ENCODE peak calls at places on chromosome 13, in nine cellular contexts. One of them, this sample, is unnamed.

GRCh38 chr13:42228527-42228926 is 43.4 kb upstream of the AKAP11 start:
- DNase-seq in foreskin keratinocyte: no peak
- DNase-seq in central memory CD8-positive, alpha-beta T cell: no peak
- DNase-seq in progenitor cell of endocrine pancreas: no peak
- DNase-seq in NCI-H1436 treated with DMSO at 0.1 percent for 48 hours: no peak
- DNase-seq in M059J: no peak
- DNase-seq in mesenchymal stem cell: no peak
- DNase-seq in C1 segment of cervical spinal cord: no peak
- DNase-seq in stimulated activated CD4-positive, alpha-beta T cell treated with anti-CD3 and anti-CD28 coated beads, Interleukin-1b, Interleukin-23, amount 100 ng/mL, for 24 hours: no peak
- DNase-seq in this sample: no peak

GRCh38 chr13:111413407-111414187 is 93.2 kb downstream of the TEX29 start:
- DNase-seq in foreskin keratinocyte: no peak
- DNase-seq in stimulated activated CD4-positive, alpha-beta T cell treated with anti-CD3 and anti-CD28 coated beads, Interleukin-1b, Interleukin-23, amount 100 ng/mL, for 24 hours: no peak
- DNase-seq in NCI-H1436 treated with DMSO at 0.1 percent for 48 hours: no peak
- DNase-seq in M059J: no peak
- DNase-seq in central memory CD8-positive, alpha-beta T cell: no peak
- DNase-seq in C1 segment of cervical spinal cord: no peak
- DNase-seq in mesenchymal stem cell: no peak
- DNase-seq in progenitor cell of endocrine pancreas: no peak
- DNase-seq in this sample: no peak

GRCh38 chr13:28744091-28744536 is 25.3 kb upstream of the SLC46A3 start:
- DNase-seq in foreskin keratinocyte: peak; percentile 20
- DNase-seq in progenitor cell of endocrine pancreas: no peak
- DNase-seq in C1 segment of cervical spinal cord: no peak
- DNase-seq in stimulated activated CD4-positive, alpha-beta T cell treated with anti-CD3 and anti-CD28 coated beads, Interleukin-1b, Interleukin-23, amount 100 ng/mL, for 24 hours: no peak
- DNase-seq in central memory CD8-positive, alpha-beta T cell: no peak
- DNase-seq in mesenchymal stem cell: peak; percentile 80
- DNase-seq in NCI-H1436 treated with DMSO at 0.1 percent for 48 hours: no peak
- DNase-seq in M059J: peak; percentile 77
- DNase-seq in this sample: no peak

GRCh38 chr13:109884462-109884861 is 98.1 kb upstream of the IRS2 start:
- DNase-seq in stimulated activated CD4-positive, alpha-beta T cell treated with anti-CD3 and anti-CD28 coated beads, Interleukin-1b, Interleukin-23, amount 100 ng/mL, for 24 hours: no peak
- DNase-seq in progenitor cell of endocrine pancreas: no peak
- DNase-seq in central memory CD8-positive, alpha-beta T cell: no peak
- DNase-seq in C1 segment of cervical spinal cord: no peak
- DNase-seq in foreskin keratinocyte: no peak
- DNase-seq in M059J: no peak
- DNase-seq in NCI-H1436 treated with DMSO at 0.1 percent for 48 hours: no peak
- DNase-seq in mesenchymal stem cell: no peak
- DNase-seq in this sample: no peak

GRCh38 chr13:30792257-30793000 is 57.1 kb downstream of the ALOX5AP start:
- DNase-seq in mesenchymal stem cell: peak; percentile 93
- DNase-seq in M059J: peak; percentile 94
- DNase-seq in foreskin keratinocyte: peak; percentile 61
- DNase-seq in C1 segment of cervical spinal cord: no peak
- DNase-seq in progenitor cell of endocrine pancreas: no peak
- DNase-seq in central memory CD8-positive, alpha-beta T cell: no peak
- DNase-seq in NCI-H1436 treated with DMSO at 0.1 percent for 48 hours: no peak
- DNase-seq in stimulated activated CD4-positive, alpha-beta T cell treated with anti-CD3 and anti-CD28 coated beads, Interleukin-1b, Interleukin-23, amount 100 ng/mL, for 24 hours: no peak
- DNase-seq in this sample: peak; percentile 88

GRCh38 chr13:106529415-106530208 is 5.8 kb downstream of the EFNB2 start:
- DNase-seq in NCI-H1436 treated with DMSO at 0.1 percent for 48 hours: no peak
- DNase-seq in M059J: no peak
- DNase-seq in C1 segment of cervical spinal cord: no peak
- DNase-seq in progenitor cell of endocrine pancreas: no peak
- DNase-seq in mesenchymal stem cell: no peak
- DNase-seq in foreskin keratinocyte: no peak
- DNase-seq in stimulated activated CD4-positive, alpha-beta T cell treated with anti-CD3 and anti-CD28 coated beads, Interleukin-1b, Interleukin-23, amount 100 ng/mL, for 24 hours: no peak
- DNase-seq in central memory CD8-positive, alpha-beta T cell: no peak
- DNase-seq in this sample: no peak

GRCh38 chr13:80873589-80873988 is 532.7 kb upstream of the SPRY2 start:
- DNase-seq in NCI-H1436 treated with DMSO at 0.1 percent for 48 hours: no peak
- DNase-seq in C1 segment of cervical spinal cord: no peak
- DNase-seq in central memory CD8-positive, alpha-beta T cell: no peak
- DNase-seq in mesenchymal stem cell: no peak
- DNase-seq in stimulated activated CD4-positive, alpha-beta T cell treated with anti-CD3 and anti-CD28 coated beads, Interleukin-1b, Interleukin-23, amount 100 ng/mL, for 24 hours: no peak
- DNase-seq in M059J: no peak
- DNase-seq in foreskin keratinocyte: no peak
- DNase-seq in progenitor cell of endocrine pancreas: no peak
- DNase-seq in this sample: no peak

GRCh38 chr13:92821324-92821723 is 405.3 kb upstream of the GPC6 start:
- DNase-seq in progenitor cell of endocrine pancreas: no peak
- DNase-seq in C1 segment of cervical spinal cord: no peak
- DNase-seq in mesenchymal stem cell: no peak
- DNase-seq in NCI-H1436 treated with DMSO at 0.1 percent for 48 hours: no peak
- DNase-seq in stimulated activated CD4-positive, alpha-beta T cell treated with anti-CD3 and anti-CD28 coated beads, Interleukin-1b, Interleukin-23, amount 100 ng/mL, for 24 hours: no peak
- DNase-seq in central memory CD8-positive, alpha-beta T cell: no peak
- DNase-seq in foreskin keratinocyte: no peak
- DNase-seq in M059J: no peak
- DNase-seq in this sample: no peak

GRCh38 chr13:112198611-112199010 is 131.7 kb downstream of the SOX1 start:
- DNase-seq in NCI-H1436 treated with DMSO at 0.1 percent for 48 hours: no peak
- DNase-seq in C1 segment of cervical spinal cord: no peak
- DNase-seq in central memory CD8-positive, alpha-beta T cell: no peak
- DNase-seq in mesenchymal stem cell: no peak
- DNase-seq in M059J: no peak
- DNase-seq in stimulated activated CD4-positive, alpha-beta T cell treated with anti-CD3 and anti-CD28 coated beads, Interleukin-1b, Interleukin-23, amount 100 ng/mL, for 24 hours: no peak
- DNase-seq in progenitor cell of endocrine pancreas: no peak
- DNase-seq in foreskin keratinocyte: no peak
- DNase-seq in this sample: no peak

GRCh38 chr13:67754016-67754415 is 523.9 kb upstream of the PCDH9 start:
- DNase-seq in M059J: no peak
- DNase-seq in NCI-H1436 treated with DMSO at 0.1 percent for 48 hours: no peak
- DNase-seq in mesenchymal stem cell: no peak
- DNase-seq in central memory CD8-positive, alpha-beta T cell: no peak
- DNase-seq in foreskin keratinocyte: no peak
- DNase-seq in C1 segment of cervical spinal cord: no peak
- DNase-seq in progenitor cell of endocrine pancreas: no peak
- DNase-seq in stimulated activated CD4-positive, alpha-beta T cell treated with anti-CD3 and anti-CD28 coated beads, Interleukin-1b, Interleukin-23, amount 100 ng/mL, for 24 hours: no peak
- DNase-seq in this sample: no peak

GRCh38 chr13:66640231-66640630 is 589.9 kb downstream of the PCDH9 start:
- DNase-seq in mesenchymal stem cell: no peak
- DNase-seq in foreskin keratinocyte: no peak
- DNase-seq in stimulated activated CD4-positive, alpha-beta T cell treated with anti-CD3 and anti-CD28 coated beads, Interleukin-1b, Interleukin-23, amount 100 ng/mL, for 24 hours: no peak
- DNase-seq in M059J: no peak
- DNase-seq in central memory CD8-positive, alpha-beta T cell: no peak
- DNase-seq in NCI-H1436 treated with DMSO at 0.1 percent for 48 hours: no peak
- DNase-seq in progenitor cell of endocrine pancreas: no peak
- DNase-seq in C1 segment of cervical spinal cord: no peak
- DNase-seq in this sample: no peak

GRCh38 chr13:77696006-77696862 is 1.3 kb upstream of the SLAIN1 start:
- DNase-seq in progenitor cell of endocrine pancreas: no peak
- DNase-seq in NCI-H1436 treated with DMSO at 0.1 percent for 48 hours: no peak
- DNase-seq in mesenchymal stem cell: no peak
- DNase-seq in central memory CD8-positive, alpha-beta T cell: no peak
- DNase-seq in stimulated activated CD4-positive, alpha-beta T cell treated with anti-CD3 and anti-CD28 coated beads, Interleukin-1b, Interleukin-23, amount 100 ng/mL, for 24 hours: no peak
- DNase-seq in foreskin keratinocyte: no peak
- DNase-seq in M059J: no peak
- DNase-seq in C1 segment of cervical spinal cord: no peak
- DNase-seq in this sample: no peak

GRCh38 chr13:20924758-20925394 is 22.3 kb upstream of the XPO4 start:
- DNase-seq in stimulated activated CD4-positive, alpha-beta T cell treated with anti-CD3 and anti-CD28 coated beads, Interleukin-1b, Interleukin-23, amount 100 ng/mL, for 24 hours: peak; percentile 61
- DNase-seq in central memory CD8-positive, alpha-beta T cell: peak; percentile 60
- DNase-seq in progenitor cell of endocrine pancreas: peak; percentile 64
- DNase-seq in mesenchymal stem cell: peak; percentile 76
- DNase-seq in NCI-H1436 treated with DMSO at 0.1 percent for 48 hours: no peak
- DNase-seq in M059J: peak; percentile 75
- DNase-seq in foreskin keratinocyte: no peak
- DNase-seq in C1 segment of cervical spinal cord: no peak
- DNase-seq in this sample: peak; percentile 91

GRCh38 chr13:74134226-74134776 is at the start of gene KLF12:
- DNase-seq in NCI-H1436 treated with DMSO at 0.1 percent for 48 hours: peak; percentile 94
- DNase-seq in progenitor cell of endocrine pancreas: peak; percentile 75
- DNase-seq in C1 segment of cervical spinal cord: no peak
- DNase-seq in M059J: peak; percentile 93
- DNase-seq in foreskin keratinocyte: peak; percentile 61
- DNase-seq in stimulated activated CD4-positive, alpha-beta T cell treated with anti-CD3 and anti-CD28 coated beads, Interleukin-1b, Interleukin-23, amount 100 ng/mL, for 24 hours: peak; percentile 66
- DNase-seq in central memory CD8-positive, alpha-beta T cell: peak; percentile 79
- DNase-seq in mesenchymal stem cell: peak; percentile 95
- DNase-seq in this sample: peak; percentile 93

GRCh38 chr13:40668335-40668734 is 1.9 kb upstream of the FOXO1 start:
- DNase-seq in C1 segment of cervical spinal cord: no peak
- DNase-seq in stimulated activated CD4-positive, alpha-beta T cell treated with anti-CD3 and anti-CD28 coated beads, Interleukin-1b, Interleukin-23, amount 100 ng/mL, for 24 hours: no peak
- DNase-seq in M059J: no peak
- DNase-seq in foreskin keratinocyte: no peak
- DNase-seq in progenitor cell of endocrine pancreas: no peak
- DNase-seq in mesenchymal stem cell: peak; percentile 38
- DNase-seq in NCI-H1436 treated with DMSO at 0.1 percent for 48 hours: no peak
- DNase-seq in central memory CD8-positive, alpha-beta T cell: no peak
- DNase-seq in this sample: no peak

GRCh38 chr13:114142640-114143490 is 10.4 kb upstream of the RASA3 start:
- DNase-seq in stimulated activated CD4-positive, alpha-beta T cell treated with anti-CD3 and anti-CD28 coated beads, Interleukin-1b, Interleukin-23, amount 100 ng/mL, for 24 hours: no peak
- DNase-seq in foreskin keratinocyte: peak; percentile 62
- DNase-seq in central memory CD8-positive, alpha-beta T cell: peak; percentile 65
- DNase-seq in progenitor cell of endocrine pancreas: no peak
- DNase-seq in M059J: no peak
- DNase-seq in C1 segment of cervical spinal cord: no peak
- DNase-seq in NCI-H1436 treated with DMSO at 0.1 percent for 48 hours: no peak
- DNase-seq in mesenchymal stem cell: peak; percentile 57
- DNase-seq in this sample: no peak

GRCh38 chr13:77207943-77208342 is 119.0 kb downstream of the MYCBP2 start:
- DNase-seq in C1 segment of cervical spinal cord: no peak
- DNase-seq in progenitor cell of endocrine pancreas: no peak
- DNase-seq in mesenchymal stem cell: peak; percentile 69
- DNase-seq in NCI-H1436 treated with DMSO at 0.1 percent for 48 hours: no peak
- DNase-seq in M059J: peak; percentile 76
- DNase-seq in foreskin keratinocyte: peak; percentile 78
- DNase-seq in stimulated activated CD4-positive, alpha-beta T cell treated with anti-CD3 and anti-CD28 coated beads, Interleukin-1b, Interleukin-23, amount 100 ng/mL, for 24 hours: no peak
- DNase-seq in central memory CD8-positive, alpha-beta T cell: no peak
- DNase-seq in this sample: no peak

GRCh38 chr13:48660356-48661076 is 6.8 kb downstream of the CYSLTR2 start:
- DNase-seq in M059J: no peak
- DNase-seq in stimulated activated CD4-positive, alpha-beta T cell treated with anti-CD3 and anti-CD28 coated beads, Interleukin-1b, Interleukin-23, amount 100 ng/mL, for 24 hours: no peak
- DNase-seq in C1 segment of cervical spinal cord: no peak
- DNase-seq in NCI-H1436 treated with DMSO at 0.1 percent for 48 hours: no peak
- DNase-seq in progenitor cell of endocrine pancreas: no peak
- DNase-seq in central memory CD8-positive, alpha-beta T cell: no peak
- DNase-seq in mesenchymal stem cell: peak; percentile 57
- DNase-seq in foreskin keratinocyte: no peak
- DNase-seq in this sample: no peak

GRCh38 chr13:45047394-45048328 is 58.3 kb downstream of the GPALPP1 start:
- DNase-seq in stimulated activated CD4-positive, alpha-beta T cell treated with anti-CD3 and anti-CD28 coated beads, Interleukin-1b, Interleukin-23, amount 100 ng/mL, for 24 hours: peak; percentile 55
- DNase-seq in progenitor cell of endocrine pancreas: peak; percentile 55
- DNase-seq in central memory CD8-positive, alpha-beta T cell: peak; percentile 57
- DNase-seq in mesenchymal stem cell: peak; percentile 79
- DNase-seq in M059J: peak; percentile 76
- DNase-seq in NCI-H1436 treated with DMSO at 0.1 percent for 48 hours: peak; percentile 3
- DNase-seq in foreskin keratinocyte: peak; percentile 49
- DNase-seq in C1 segment of cervical spinal cord: peak; percentile 4
- DNase-seq in this sample: peak; percentile 80

GRCh38 chr13:38863536-38863935 is 127.1 kb downstream of the STOML3 start:
- DNase-seq in C1 segment of cervical spinal cord: no peak
- DNase-seq in progenitor cell of endocrine pancreas: no peak
- DNase-seq in central memory CD8-positive, alpha-beta T cell: no peak
- DNase-seq in stimulated activated CD4-positive, alpha-beta T cell treated with anti-CD3 and anti-CD28 coated beads, Interleukin-1b, Interleukin-23, amount 100 ng/mL, for 24 hours: no peak
- DNase-seq in NCI-H1436 treated with DMSO at 0.1 percent for 48 hours: no peak
- DNase-seq in M059J: no peak
- DNase-seq in foreskin keratinocyte: no peak
- DNase-seq in mesenchymal stem cell: no peak
- DNase-seq in this sample: no peak

GRCh38 chr13:39777527-39778061 is 122.1 kb downstream of the COG6 start:
- DNase-seq in NCI-H1436 treated with DMSO at 0.1 percent for 48 hours: no peak
- DNase-seq in stimulated activated CD4-positive, alpha-beta T cell treated with anti-CD3 and anti-CD28 coated beads, Interleukin-1b, Interleukin-23, amount 100 ng/mL, for 24 hours: no peak
- DNase-seq in progenitor cell of endocrine pancreas: no peak
- DNase-seq in C1 segment of cervical spinal cord: no peak
- DNase-seq in foreskin keratinocyte: peak; percentile 91
- DNase-seq in central memory CD8-positive, alpha-beta T cell: no peak
- DNase-seq in M059J: peak; percentile 96
- DNase-seq in mesenchymal stem cell: peak; percentile 96
- DNase-seq in this sample: no peak

GRCh38 chr13:21012211-21012610 is 49.2 kb downstream of the LATS2 start:
- DNase-seq in NCI-H1436 treated with DMSO at 0.1 percent for 48 hours: no peak
- DNase-seq in M059J: peak; percentile 75
- DNase-seq in central memory CD8-positive, alpha-beta T cell: no peak
- DNase-seq in C1 segment of cervical spinal cord: no peak
- DNase-seq in stimulated activated CD4-positive, alpha-beta T cell treated with anti-CD3 and anti-CD28 coated beads, Interleukin-1b, Interleukin-23, amount 100 ng/mL, for 24 hours: no peak
- DNase-seq in progenitor cell of endocrine pancreas: no peak
- DNase-seq in foreskin keratinocyte: no peak
- DNase-seq in mesenchymal stem cell: peak; percentile 98
- DNase-seq in this sample: no peak

GRCh38 chr13:71118779-71119364 is 748.1 kb downstream of the DACH1 start:
- DNase-seq in foreskin keratinocyte: no peak
- DNase-seq in central memory CD8-positive, alpha-beta T cell: no peak
- DNase-seq in progenitor cell of endocrine pancreas: no peak
- DNase-seq in mesenchymal stem cell: no peak
- DNase-seq in M059J: no peak
- DNase-seq in stimulated activated CD4-positive, alpha-beta T cell treated with anti-CD3 and anti-CD28 coated beads, Interleukin-1b, Interleukin-23, amount 100 ng/mL, for 24 hours: no peak
- DNase-seq in C1 segment of cervical spinal cord: no peak
- DNase-seq in NCI-H1436 treated with DMSO at 0.1 percent for 48 hours: no peak
- DNase-seq in this sample: no peak

GRCh38 chr13:36142735-36143134 is 11.6 kb upstream of the DCLK1 start:
- DNase-seq in mesenchymal stem cell: no peak
- DNase-seq in C1 segment of cervical spinal cord: no peak
- DNase-seq in central memory CD8-positive, alpha-beta T cell: no peak
- DNase-seq in M059J: no peak
- DNase-seq in stimulated activated CD4-positive, alpha-beta T cell treated with anti-CD3 and anti-CD28 coated beads, Interleukin-1b, Interleukin-23, amount 100 ng/mL, for 24 hours: no peak
- DNase-seq in foreskin keratinocyte: no peak
- DNase-seq in progenitor cell of endocrine pancreas: no peak
- DNase-seq in NCI-H1436 treated with DMSO at 0.1 percent for 48 hours: no peak
- DNase-seq in this sample: no peak

GRCh38 chr13:44165895-44166496 is 207.6 kb upstream of the SERP2 start:
- DNase-seq in C1 segment of cervical spinal cord: no peak
- DNase-seq in M059J: no peak
- DNase-seq in foreskin keratinocyte: no peak
- DNase-seq in mesenchymal stem cell: no peak
- DNase-seq in progenitor cell of endocrine pancreas: no peak
- DNase-seq in NCI-H1436 treated with DMSO at 0.1 percent for 48 hours: no peak
- DNase-seq in central memory CD8-positive, alpha-beta T cell: no peak
- DNase-seq in stimulated activated CD4-positive, alpha-beta T cell treated with anti-CD3 and anti-CD28 coated beads, Interleukin-1b, Interleukin-23, amount 100 ng/mL, for 24 hours: no peak
- DNase-seq in this sample: no peak

GRCh38 chr13:94674609-94675348 is 37.6 kb downstream of the SOX21 start:
- DNase-seq in stimulated activated CD4-positive, alpha-beta T cell treated with anti-CD3 and anti-CD28 coated beads, Interleukin-1b, Interleukin-23, amount 100 ng/mL, for 24 hours: peak; percentile 38
- DNase-seq in NCI-H1436 treated with DMSO at 0.1 percent for 48 hours: peak; percentile 28
- DNase-seq in central memory CD8-positive, alpha-beta T cell: no peak
- DNase-seq in foreskin keratinocyte: no peak
- DNase-seq in progenitor cell of endocrine pancreas: peak; percentile 55
- DNase-seq in C1 segment of cervical spinal cord: no peak
- DNase-seq in mesenchymal stem cell: peak; percentile 41
- DNase-seq in M059J: peak; percentile 34
- DNase-seq in this sample: peak; percentile 73

GRCh38 chr13:51220706-51221105 is 1.5 kb upstream of the FAM124A start:
- DNase-seq in progenitor cell of endocrine pancreas: no peak
- DNase-seq in C1 segment of cervical spinal cord: no peak
- DNase-seq in central memory CD8-positive, alpha-beta T cell: no peak
- DNase-seq in stimulated activated CD4-positive, alpha-beta T cell treated with anti-CD3 and anti-CD28 coated beads, Interleukin-1b, Interleukin-23, amount 100 ng/mL, for 24 hours: no peak
- DNase-seq in mesenchymal stem cell: no peak
- DNase-seq in foreskin keratinocyte: no peak
- DNase-seq in NCI-H1436 treated with DMSO at 0.1 percent for 48 hours: no peak
- DNase-seq in M059J: no peak
- DNase-seq in this sample: no peak

GRCh38 chr13:26742691-26743358 is 17.8 kb downstream of the GPR12 start:
- DNase-seq in NCI-H1436 treated with DMSO at 0.1 percent for 48 hours: no peak
- DNase-seq in progenitor cell of endocrine pancreas: no peak
- DNase-seq in C1 segment of cervical spinal cord: no peak
- DNase-seq in mesenchymal stem cell: no peak
- DNase-seq in stimulated activated CD4-positive, alpha-beta T cell treated with anti-CD3 and anti-CD28 coated beads, Interleukin-1b, Interleukin-23, amount 100 ng/mL, for 24 hours: no peak
- DNase-seq in foreskin keratinocyte: no peak
- DNase-seq in central memory CD8-positive, alpha-beta T cell: no peak
- DNase-seq in M059J: no peak
- DNase-seq in this sample: no peak

GRCh38 chr13:110869805-110870706 is 44.8 kb downstream of the ANKRD10 start:
- DNase-seq in foreskin keratinocyte: peak; percentile 98
- DNase-seq in mesenchymal stem cell: peak; percentile 100
- DNase-seq in M059J: peak; percentile 100
- DNase-seq in stimulated activated CD4-positive, alpha-beta T cell treated with anti-CD3 and anti-CD28 coated beads, Interleukin-1b, Interleukin-23, amount 100 ng/mL, for 24 hours: no peak
- DNase-seq in progenitor cell of endocrine pancreas: no peak
- DNase-seq in central memory CD8-positive, alpha-beta T cell: no peak
- DNase-seq in NCI-H1436 treated with DMSO at 0.1 percent for 48 hours: no peak
- DNase-seq in C1 segment of cervical spinal cord: no peak
- DNase-seq in this sample: peak; percentile 47

GRCh38 chr13:91313103-91313502 is 34.4 kb upstream of the MIR17HG start:
- DNase-seq in M059J: peak; percentile 3
- DNase-seq in stimulated activated CD4-positive, alpha-beta T cell treated with anti-CD3 and anti-CD28 coated beads, Interleukin-1b, Interleukin-23, amount 100 ng/mL, for 24 hours: no peak
- DNase-seq in central memory CD8-positive, alpha-beta T cell: no peak
- DNase-seq in mesenchymal stem cell: peak; percentile 38
- DNase-seq in progenitor cell of endocrine pancreas: no peak
- DNase-seq in C1 segment of cervical spinal cord: no peak
- DNase-seq in foreskin keratinocyte: no peak
- DNase-seq in NCI-H1436 treated with DMSO at 0.1 percent for 48 hours: no peak
- DNase-seq in this sample: no peak

GRCh38 chr13:110327036-110327790 is 20.1 kb downstream of the COL4A2 start:
- DNase-seq in M059J: no peak
- DNase-seq in stimulated activated CD4-positive, alpha-beta T cell treated with anti-CD3 and anti-CD28 coated beads, Interleukin-1b, Interleukin-23, amount 100 ng/mL, for 24 hours: no peak
- DNase-seq in C1 segment of cervical spinal cord: no peak
- DNase-seq in central memory CD8-positive, alpha-beta T cell: no peak
- DNase-seq in progenitor cell of endocrine pancreas: no peak
- DNase-seq in mesenchymal stem cell: no peak
- DNase-seq in NCI-H1436 treated with DMSO at 0.1 percent for 48 hours: no peak
- DNase-seq in foreskin keratinocyte: no peak
- DNase-seq in this sample: no peak